ENCODE peak calls at places on chromosomes 4 and X, in seven cellular contexts. A, T, M, X, Q, O and B are unnamed samples.

GRCh38 chrX:13169688-13170087 is 125.3 kb upstream of the FAM9C start:
- DNase-seq in A (no peak), T (no peak), M (no peak), X (no peak), Q (no peak), O (no peak), B (no peak)

GRCh38 chr4:90002406-90003040 is 107.9 kb downstream of the MMRN1 start:
- DNase-seq in A (no peak), T (no peak), M (no peak), X (no peak), Q (no peak), O (no peak), B (no peak)

GRCh38 chr4:158411180-158411721 is 110.4 kb upstream of the RXFP1 start:
- DNase-seq in A (no peak), T (no peak), M (no peak), X (no peak), Q (no peak), O (no peak), B (peak)

GRCh38 chr4:4876945-4877661 is 17.6 kb downstream of the MSX1 start:
- DNase-seq in A (no peak), T (no peak), M (no peak), X (no peak), Q (no peak), O (no peak), B (no peak)

GRCh38 chrX:54172455-54172854 is 10.6 kb downstream of the FAM120C start:
- DNase-seq in A (no peak), T (no peak), M (peak), X (no peak), Q (no peak), O (no peak), B (no peak)

GRCh38 chrX:115284877-115285276 is 4.6 kb upstream of the LUZP4 start:
- DNase-seq in A (no peak), T (no peak), M (peak), X (no peak), Q (no peak), O (peak), B (peak)

GRCh38 chr4:160034501-160034900 is 931.6 kb downstream of the RAPGEF2 start:
- DNase-seq in A (no peak), T (no peak), M (no peak), X (no peak), Q (no peak), O (no peak), B (no peak)

GRCh38 chr4:76235915-76236314 is 15.6 kb upstream of the FAM47E start:
- DNase-seq in A (no peak), T (no peak), M (peak), X (no peak), Q (no peak), O (no peak), B (no peak)

GRCh38 chr4:89382439-89382838 is 74.8 kb upstream of the GPRIN3 start:
- DNase-seq in A (no peak), T (no peak), M (no peak), X (no peak), Q (peak), O (peak), B (no peak)

GRCh38 chrX:54820737-54821136 is 13.2 kb downstream of the MAGED2 start:
- DNase-seq in A (no peak), T (no peak), M (no peak), X (no peak), Q (no peak), O (no peak), B (no peak)

GRCh38 chrX:37912797-37913196 is 65.4 kb upstream of the DYNLT3 start:
- DNase-seq in A (no peak), T (no peak), M (no peak), X (no peak), Q (no peak), O (no peak), B (no peak)

GRCh38 chrX:118773782-118774181 is 46.4 kb downstream of the IL13RA1 start:
- DNase-seq in A (no peak), T (no peak), M (peak), X (no peak), Q (no peak), O (no peak), B (no peak)

GRCh38 chr4:5747746-5748365 is 36.9 kb downstream of the EVC start:
- DNase-seq in A (no peak), T (no peak), M (peak), X (no peak), Q (no peak), O (no peak), B (peak)

GRCh38 chrX:129472116-129472515 is 51.2 kb downstream of the SMARCA1 start:
- DNase-seq in A (no peak), T (no peak), M (peak), X (no peak), Q (peak), O (no peak), B (peak)

GRCh38 chrX:10085223-10085622 is 71.6 kb upstream of the CLCN4 start:
- DNase-seq in A (no peak), T (no peak), M (peak), X (no peak), Q (no peak), O (no peak), B (no peak)

GRCh38 chrX:2967998-2968909 is 38.1 kb upstream of the ARSH start:
- DNase-seq in A (no peak), T (no peak), M (peak), X (no peak), Q (peak), O (peak), B (peak)

GRCh38 chrX:56762707-56763555 is 33.9 kb downstream of the NBDY start:
- DNase-seq in A (no peak), T (no peak), M (no peak), X (no peak), Q (no peak), O (no peak), B (no peak)

GRCh38 chr4:59062970-59063369 is 1952.8 kb upstream of the IGFBP7 start:
- DNase-seq in A (no peak), T (no peak), M (no peak), X (no peak), Q (no peak), O (no peak), B (no peak)

GRCh38 chr4:36165256-36166005 is 78.9 kb downstream of the ARAP2 start:
- DNase-seq in A (no peak), T (no peak), M (no peak), X (no peak), Q (no peak), O (no peak), B (no peak)